ENCODE peak calls at places on chromosomes 2 and 18, in four cellular contexts. G is bronchial epithelial cell, Y is left cardiac atrium, D is psoas muscle. N is an unnamed sample.

GRCh38 chr2:112623913-112624777 is 21.6 kb upstream of the SLC20A1 start:
- DNase-seq in G (peak), Y (peak), D (peak), N (peak)

GRCh38 chr2:9024575-9024974 is 21.1 kb upstream of the MBOAT2 start:
- DNase-seq in G (no peak), Y (no peak), D (no peak), N (no peak)

GRCh38 chr2:209145941-209146681 is 277.7 kb upstream of the MAP2 start:
- DNase-seq in G (no peak), Y (no peak), D (no peak), N (no peak)

GRCh38 chr18:79988079-79988924 is at the start of gene TXNL4A:
- DNase-seq in G (peak), Y (peak), D (peak), N (peak)

GRCh38 chr2:189763908-189764661 is 1.5 kb upstream of the OSGEPL1 start:
- DNase-seq in G (no peak), Y (no peak), D (no peak), N (no peak)

GRCh38 chr18:78082776-78083175 is 833.1 kb downstream of the GALR1 start:
- DNase-seq in G (no peak), Y (no peak), D (no peak), N (no peak)

GRCh38 chr2:101724113-101724450 is 26.6 kb downstream of the MAP4K4 start:
- DNase-seq in G (no peak), Y (no peak), D (no peak), N (no peak)

GRCh38 chr2:19762142-19762541 is 139.6 kb downstream of the TTC32 start:
- DNase-seq in G (no peak), Y (no peak), D (no peak), N (no peak)

GRCh38 chr2:156999657-157000056 is 257.8 kb upstream of the GALNT5 start:
- DNase-seq in G (peak), Y (no peak), D (no peak), N (peak)

GRCh38 chr2:120914839-120915521 is 179.3 kb downstream of the GLI2 start:
- DNase-seq in G (peak), Y (peak), D (peak), N (peak)

GRCh38 chr2:209673811-209674210 is 97.8 kb upstream of the UNC80 start:
- DNase-seq in G (no peak), Y (no peak), D (no peak), N (no peak)

GRCh38 chr2:42812899-42813479 is 20.6 kb upstream of the HAAO start:
- DNase-seq in G (peak), Y (no peak), D (no peak), N (peak)

GRCh38 chr2:153478289-153479261 is at the start of gene RPRM:
- DNase-seq in G (peak), Y (peak), D (peak), N (peak)

GRCh38 chr2:128155970-128156369 is 65.0 kb downstream of the UGGT1 start:
- DNase-seq in G (no peak), Y (no peak), D (no peak), N (no peak)

GRCh38 chr18:62587689-62588088 is 64.9 kb downstream of the ZCCHC2 start:
- DNase-seq in G (no peak), Y (no peak), D (no peak), N (no peak)

GRCh38 chr2:134208825-134209224 is 45.0 kb upstream of the MGAT5 start:
- DNase-seq in G (no peak), Y (no peak), D (no peak), N (no peak)

GRCh38 chr18:54787616-54788015 is 40.7 kb upstream of the RAB27B start:
- DNase-seq in G (no peak), Y (no peak), D (no peak), N (no peak)

GRCh38 chr2:8441986-8442385 is 239.9 kb upstream of the ID2 start:
- DNase-seq in G (no peak), Y (no peak), D (no peak), N (no peak)

GRCh38 chr2:189836644-189837043 is 52.4 kb downstream of the PMS1 start:
- DNase-seq in G (peak), Y (no peak), D (no peak), N (peak)

GRCh38 chr2:217799553-217800432 is 203.0 kb downstream of the TNS1 start:
- DNase-seq in G (no peak), Y (no peak), D (no peak), N (no peak)

GRCh38 chr2:28709101-28709500 is 42.5 kb upstream of the PPP1CB start:
- DNase-seq in G (no peak), Y (no peak), D (no peak), N (peak)